ENCODE peak calls at places on chromosomes 5 and 9, in five cellular contexts. A is K562, C is HepG2, Q is A549, N is H1. F is an unnamed sample.

GRCh38 chr9:33466565-33467495 is 6.9 kb downstream of the NOL6 start:
- DNase-seq in C (peak), Q (peak), N (no peak), A (peak), F (no peak)

GRCh38 chr5:172820046-172820767 is 13.8 kb upstream of the ERGIC1 start:
- DNase-seq in C (no peak), N (no peak), A (peak), Q (no peak), F (no peak)

GRCh38 chr5:132110930-132111329 is 37.3 kb downstream of the CSF2 start:
- DNase-seq in A (no peak), Q (no peak), C (no peak), N (no peak), F (no peak)

GRCh38 chr9:20340161-20340861 is 282.0 kb downstream of the MLLT3 start:
- DNase-seq in N (no peak), Q (no peak), C (no peak), A (no peak), F (no peak)

GRCh38 chr9:134957945-134958227 is 40.2 kb upstream of the FCN1 start:
- DNase-seq in N (no peak), A (no peak), C (no peak), Q (no peak), F (no peak)

GRCh38 chr5:41339339-41339738 is 126.0 kb upstream of the C6 start:
- DNase-seq in N (no peak), Q (no peak), A (no peak), C (no peak), F (no peak)

GRCh38 chr5:93675458-93676450 is 65.6 kb downstream of the POU5F2 start:
- DNase-seq in N (no peak), A (no peak), C (no peak), Q (no peak), F (no peak)

GRCh38 chr5:169354263-169354662 is 53.3 kb upstream of the SLIT3 start:
- DNase-seq in N (no peak), Q (peak), A (no peak), C (no peak), F (no peak)

GRCh38 chr5:154273963-154274827 is 83.7 kb downstream of the GALNT10 start:
- DNase-seq in N (no peak), Q (no peak), C (no peak), A (no peak), F (no peak)

GRCh38 chr9:134551657-134552348 is 89.8 kb upstream of the COL5A1 start:
- DNase-seq in Q (peak), N (no peak), A (no peak), C (no peak), F (no peak)

GRCh38 chr5:142836048-142836447 is 65.9 kb downstream of the ARHGAP26 start:
- DNase-seq in C (no peak), N (no peak), Q (no peak), A (no peak), F (no peak)

GRCh38 chr5:103375356-103375755 is 116.8 kb downstream of the MACIR start:
- DNase-seq in Q (no peak), A (no peak), N (no peak), C (no peak), F (no peak)

GRCh38 chr5:153623117-153623516 is 132.6 kb downstream of the GRIA1 start:
- DNase-seq in N (no peak), C (no peak), A (no peak), Q (no peak), F (no peak)

GRCh38 chr9:101463397-101463796 is 27.8 kb upstream of the ALDOB start:
- DNase-seq in N (no peak), C (no peak), Q (no peak), A (no peak), F (no peak)

GRCh38 chr9:92406506-92406905 is 2.1 kb upstream of the OGN start:
- DNase-seq in A (no peak), Q (no peak), C (no peak), N (no peak), F (peak)

GRCh38 chr9:86614871-86615849 is 260.9 kb upstream of the TUT7 start:
- DNase-seq in A (peak), Q (no peak), C (peak), N (no peak), F (no peak)

GRCh38 chr9:136665111-136665703 is 2.5 kb downstream of the EGFL7 start:
- DNase-seq in N (no peak), Q (peak), A (no peak), C (no peak), F (no peak)

GRCh38 chr5:93163010-93163663 is 417.9 kb downstream of the NR2F1-AS1 start:
- DNase-seq in Q (no peak), A (no peak), N (no peak), C (no peak), F (no peak)

GRCh38 chr9:14270358-14271077 is 43.4 kb downstream of the NFIB start:
- DNase-seq in A (no peak), Q (no peak), N (no peak), C (no peak), F (no peak)

GRCh38 chr5:74659172-74659571 is 18.6 kb upstream of the ENC1 start:
- DNase-seq in Q (no peak), A (no peak), N (no peak), C (no peak), F (no peak)

GRCh38 chr5:136123236-136123768 is 9.3 kb upstream of the SMAD5 start:
- DNase-seq in N (no peak), A (no peak), Q (peak), C (peak), F (no peak)

GRCh38 chr9:3954950-3955670 is 344.8 kb downstream of the GLIS3 start:
- DNase-seq in A (peak), N (no peak), Q (no peak), C (no peak), F (no peak)

GRCh38 chr5:67095346-67095871 is 101.2 kb downstream of the CD180 start:
- DNase-seq in C (peak), N (no peak), A (no peak), Q (no peak), F (no peak)

GRCh38 chr5:29960323-29960722 is 1233.2 kb upstream of the CDH6 start:
- DNase-seq in C (no peak), Q (no peak), A (no peak), N (no peak), F (no peak)

GRCh38 chr5:2797160-2797559 is 45.7 kb upstream of the IRX2 start:
- DNase-seq in C (no peak), N (no peak), A (no peak), Q (no peak), F (no peak)

GRCh38 chr5:178264044-178264443 is 31.4 kb upstream of the PHYKPL start:
- DNase-seq in C (no peak), A (no peak), Q (no peak), N (no peak), F (no peak)

GRCh38 chr5:71922584-71923106 is 184.6 kb upstream of the MAP1B start:
- DNase-seq in C (peak), A (no peak), Q (peak), N (peak), F (no peak)

GRCh38 chr9:93807166-93808013 is 147.8 kb downstream of the BARX1 start:
- DNase-seq in N (no peak), Q (no peak), C (no peak), A (no peak), F (no peak)

GRCh38 chr5:661891-662750 is 31.0 kb downstream of the TPPP start:
- DNase-seq in C (no peak), A (no peak), Q (no peak), N (no peak), F (no peak)

GRCh38 chr5:105680858-105681257 is 1989.9 kb downstream of the EFNA5 start:
- DNase-seq in C (no peak), N (no peak), A (no peak), Q (no peak), F (no peak)

DNA sequence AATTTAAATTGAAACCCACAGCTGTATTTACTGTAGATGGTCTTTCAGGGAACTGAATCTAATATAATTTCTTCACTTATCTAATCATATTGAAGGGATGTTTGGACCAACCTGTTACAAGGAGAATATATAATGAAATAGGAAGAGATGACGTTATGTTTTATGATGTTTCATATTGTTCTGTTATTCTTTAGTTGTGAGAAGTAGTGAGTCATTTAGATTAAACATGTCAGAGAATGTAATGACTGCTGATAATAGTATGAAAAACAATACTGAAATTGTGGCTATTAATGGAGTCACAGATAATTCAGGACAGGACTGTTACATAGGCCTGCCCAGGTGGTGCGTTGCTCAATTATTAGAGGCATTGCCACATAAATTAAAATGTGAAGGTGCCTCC is 1993.4 kb downstream of the EFNA5 start:
- DNase-seq in N (no peak), C (no peak), A (no peak), Q (no peak), F (no peak)
- TF ChIP-seq HDAC2 in N (no peak), C (no peak), A (no peak), Q (no peak), F (no peak)

GRCh38 chr5:35029333-35029732 is 18.4 kb downstream of the AGXT2 start:
- DNase-seq in N (no peak), Q (no peak), A (no peak), C (no peak), F (no peak)
- TF ChIP-seq HDAC2 in N (no peak), Q (no peak), A (no peak), C (no peak), F (no peak)

DNA sequence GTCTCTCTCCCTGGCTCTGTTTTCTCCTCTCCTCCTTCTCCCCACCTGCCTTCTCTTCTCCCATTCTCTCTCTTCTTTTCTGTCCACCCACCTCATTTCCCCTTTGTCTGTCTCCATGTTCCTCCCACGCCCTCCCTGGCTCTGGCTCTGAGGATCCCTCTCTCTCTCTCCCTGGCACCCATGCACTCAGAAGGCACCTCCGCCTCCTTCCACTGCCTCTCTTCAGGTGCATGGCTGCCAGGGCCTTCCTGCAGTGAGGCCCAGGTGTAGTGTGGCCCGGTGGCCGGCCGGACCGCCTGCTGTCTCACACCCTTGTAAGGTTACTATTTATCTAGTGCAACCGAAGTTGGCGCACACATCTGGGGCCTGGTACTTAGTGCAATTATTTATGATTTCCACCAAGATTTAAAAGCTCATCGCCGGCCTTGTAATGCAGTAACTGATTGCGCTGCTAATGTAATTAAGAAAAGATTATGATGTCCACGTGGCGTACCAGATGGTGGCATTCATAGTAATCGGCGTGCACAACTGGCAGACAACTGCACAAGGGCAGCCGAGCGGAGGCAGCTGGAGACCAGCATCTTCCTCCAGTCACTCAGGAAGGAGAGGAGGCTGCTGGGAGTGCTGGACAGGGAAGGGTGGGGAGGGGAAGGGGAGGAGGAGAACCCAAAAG is 50.4 kb upstream of the MVB12B start:
- DNase-seq in C (no peak), Q (no peak), N (no peak), A (no peak), F (no peak)
- TF ChIP-seq HDAC2 in C (no peak), Q (no peak), N (no peak), A (no peak), F (no peak)

GRCh38 chr5:149739371-149739770 is 9.3 kb downstream of the PPARGC1B start:
- DNase-seq in A (no peak), N (no peak), Q (no peak), C (no peak), F (no peak)
- TF ChIP-seq HDAC2 in A (no peak), N (no peak), Q (no peak), C (no peak), F (no peak)

F was measured in GM12878.